ENCODE peak calls at places on chromosome 2, in four cellular contexts. O is body of pancreas, W is transverse colon, B is upper lobe of left lung. Q is an unnamed sample.

GRCh38 chr2:205763708-205764501 is 81.6 kb downstream of the NRP2 start:
- DNase-seq in W (peak; percentile 72), B (no peak), O (peak; percentile 58), Q (no peak)

GRCh38 chr2:227799202-227799601 is 14.4 kb upstream of the CCL20 start:
- DNase-seq in B (no peak), O (no peak), W (peak; percentile 55), Q (no peak)

GRCh38 chr2:12437144-12437543 is 279.6 kb upstream of the TRIB2 start:
- DNase-seq in W (no peak), O (no peak), B (no peak), Q (no peak)

GRCh38 chr2:60818272-60818671 is 62.2 kb downstream of the PAPOLG start:
- DNase-seq in W (no peak), B (no peak), O (no peak), Q (no peak)

GRCh38 chr2:232609607-232610006 is 23.8 kb upstream of the EFHD1 start:
- DNase-seq in B (no peak), W (no peak), O (no peak), Q (no peak)

GRCh38 chr2:73259704-73260337 is 24.5 kb downstream of the FBXO41 start:
- DNase-seq in W (no peak), B (no peak), O (no peak), Q (no peak)

GRCh38 chr2:109528811-109529501 is 84.8 kb downstream of the SEPTIN10 start:
- DNase-seq in O (no peak), B (peak; percentile 20), W (no peak), Q (no peak)

GRCh38 chr2:217338306-217338916 is 478.5 kb upstream of the TNP1 start:
- DNase-seq in W (no peak), O (no peak), B (no peak), Q (no peak)

GRCh38 chr2:20650412-20650879 is 452 bp downstream of the HS1BP3 start:
- DNase-seq in B (peak; percentile 35), O (no peak), W (peak; percentile 35), Q (no peak)

GRCh38 chr2:39902103-39902502 is 123.0 kb upstream of the THUMPD2 start:
- DNase-seq in B (no peak), W (no peak), O (no peak), Q (no peak)

GRCh38 chr2:24456610-24457556 is 34.2 kb upstream of the NCOA1 start:
- DNase-seq in B (peak; percentile 62), W (peak; percentile 54), O (no peak), Q (peak; percentile 9)

GRCh38 chr2:149101818-149102217 is 63.3 kb downstream of the LYPD6B start:
- DNase-seq in B (no peak), O (no peak), W (no peak), Q (no peak)

GRCh38 chr2:104583791-104584190 is 270.1 kb upstream of the POU3F3 start:
- DNase-seq in B (no peak), O (no peak), W (no peak), Q (no peak)

GRCh38 chr2:10977003-10977402 is 65.3 kb downstream of the KCNF1 start:
- DNase-seq in O (no peak), B (no peak), W (no peak), Q (no peak)

GRCh38 chr2:75525434-75526308 is 35.1 kb downstream of the EVA1A start:
- DNase-seq in B (no peak), O (no peak), W (no peak), Q (no peak)

GRCh38 chr2:7527165-7527722 is 610.0 kb downstream of the RNF144A start:
- DNase-seq in B (no peak), O (no peak), W (no peak), Q (no peak)

GRCh38 chr2:85729825-85730510 is 23.8 kb upstream of the ATOH8 start:
- DNase-seq in W (no peak), O (no peak), B (no peak), Q (no peak)

GRCh38 chr2:40123746-40124145 is 328.1 kb downstream of the SLC8A1 start:
- DNase-seq in W (no peak), O (no peak), B (no peak), Q (no peak)

GRCh38 chr2:64641585-64641984 is 12.1 kb downstream of the SERTAD2 start:
- DNase-seq in B (no peak), O (no peak), W (no peak), Q (no peak)

GRCh38 chr2:64645014-64645418 is 8.7 kb downstream of the SERTAD2 start:
- DNase-seq in W (peak; percentile 63), B (peak; percentile 76), O (peak; percentile 53), Q (peak; percentile 57)

GRCh38 chr2:64646007-64646880 is 7.5 kb downstream of the SERTAD2 start:
- DNase-seq in O (peak; percentile 87), W (peak; percentile 92), B (peak; percentile 92), Q (peak; percentile 85)

GRCh38 chr2:64643838-64644219 is 9.9 kb downstream of the SERTAD2 start:
- DNase-seq in W (no peak), B (no peak), O (no peak), Q (no peak)

GRCh38 chr2:64644240-64645013 is 9.3 kb downstream of the SERTAD2 start:
- DNase-seq in W (peak; percentile 72), B (peak; percentile 89), O (peak; percentile 50), Q (peak; percentile 53)
- TF ChIP-seq POLR2A in W (peak; percentile 71), B (peak; percentile 72), O (peak; percentile 74), Q (peak; percentile 44)

GRCh38 chr2:36360063-36360462 is 4.5 kb downstream of the CRIM1 start:
- DNase-seq in W (no peak), O (no peak), B (no peak), Q (no peak)

GRCh38 chr2:36357506-36358316 is 2.1 kb downstream of the CRIM1 start:
- DNase-seq in O (no peak), B (peak; percentile 33), W (peak; percentile 57), Q (peak; percentile 30)

GRCh38 chr2:36356990-36357505 is 1.5 kb downstream of the CRIM1 start:
- DNase-seq in B (no peak), W (peak; percentile 37), O (no peak), Q (no peak)

GRCh38 chr2:36359006-36359580 is 3.5 kb downstream of the CRIM1 start:
- DNase-seq in O (no peak), B (no peak), W (no peak), Q (no peak)

GRCh38 chr2:36358317-36358659 is 2.7 kb downstream of the CRIM1 start:
- DNase-seq in B (no peak), W (no peak), O (no peak), Q (no peak)
- TF ChIP-seq POLR2A in B (no peak), W (no peak), O (no peak), Q (no peak)

DNA sequence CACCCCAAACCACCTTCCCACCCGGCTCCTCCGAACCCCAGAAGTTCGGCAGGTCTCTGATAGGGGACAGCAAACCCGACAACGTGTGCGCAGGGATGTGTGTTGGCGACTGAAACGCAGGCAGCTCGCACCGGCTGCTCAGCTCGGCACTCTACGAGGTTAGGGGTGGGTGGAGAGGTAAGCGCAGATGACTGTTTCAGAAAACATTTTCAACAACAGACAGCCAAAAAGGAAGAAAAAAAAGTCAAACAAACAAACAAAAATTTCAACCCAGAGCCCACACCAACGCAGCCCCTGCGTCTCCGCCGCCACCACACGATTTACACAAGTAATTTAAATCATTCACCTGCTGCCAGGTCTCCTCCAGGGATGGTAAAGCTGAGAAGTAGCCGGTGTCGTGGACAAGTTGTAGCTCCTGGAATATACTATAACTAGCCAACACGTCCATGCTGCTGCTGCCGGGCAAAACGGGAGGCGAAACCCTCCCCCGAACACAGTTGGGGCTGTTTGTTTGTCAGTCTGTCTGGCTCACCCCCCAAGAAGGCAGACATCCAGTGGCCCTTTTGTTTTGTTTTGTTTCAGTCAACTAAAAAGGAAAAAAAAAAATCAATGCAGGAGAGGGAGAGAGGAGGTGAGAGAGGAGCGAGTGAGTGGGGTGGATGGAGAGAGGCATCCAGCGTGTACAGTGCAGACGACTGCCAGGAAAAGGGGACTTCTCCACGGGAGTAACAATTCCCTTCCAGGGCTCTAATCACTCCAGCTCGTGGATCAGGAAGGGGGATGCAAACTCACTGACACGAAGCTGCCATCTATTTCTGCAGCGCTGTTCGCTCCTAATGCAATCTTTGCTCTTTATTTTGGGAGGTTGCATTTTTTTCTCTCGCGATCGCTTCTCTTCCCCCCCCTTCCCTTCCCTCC is at the start of gene KLF7:
- DNase-seq in W (peak; percentile 45), B (peak; percentile 54), O (peak; percentile 51), Q (peak; percentile 46)
- TF ChIP-seq POLR2A in W (peak; percentile 4), B (peak; percentile 18), O (peak; percentile 57), Q (no peak)

GRCh38 chr2:157839822-157840221 is 36.3 kb downstream of the ACVR1 start:
- DNase-seq in O (no peak), W (no peak), B (no peak), Q (no peak)

GRCh38 chr2:157840568-157841156 is 35.5 kb downstream of the ACVR1 start:
- DNase-seq in B (peak; percentile 68), O (peak; percentile 73), W (no peak), Q (no peak)

GRCh38 chr2:157837851-157838441 is 38.2 kb downstream of the ACVR1 start:
- DNase-seq in O (peak; percentile 44), W (peak; percentile 14), B (no peak), Q (peak; percentile 61)

GRCh38 chr2:157839162-157839801 is 36.8 kb downstream of the ACVR1 start:
- DNase-seq in O (no peak), B (no peak), W (no peak), Q (no peak)

GRCh38 chr2:157838442-157839161 is 37.5 kb downstream of the ACVR1 start:
- DNase-seq in B (peak; percentile 65), W (peak; percentile 44), O (peak; percentile 69), Q (peak; percentile 39)
- TF ChIP-seq POLR2A in B (no peak), W (no peak), O (peak; percentile 19), Q (no peak)

GRCh38 chr2:226758886-226759660 is 40.5 kb downstream of the IRS1 start:
- DNase-seq in W (no peak), O (no peak), B (no peak), Q (no peak)
- TF ChIP-seq POLR2A in W (no peak), O (no peak), B (no peak), Q (no peak)

DNA sequence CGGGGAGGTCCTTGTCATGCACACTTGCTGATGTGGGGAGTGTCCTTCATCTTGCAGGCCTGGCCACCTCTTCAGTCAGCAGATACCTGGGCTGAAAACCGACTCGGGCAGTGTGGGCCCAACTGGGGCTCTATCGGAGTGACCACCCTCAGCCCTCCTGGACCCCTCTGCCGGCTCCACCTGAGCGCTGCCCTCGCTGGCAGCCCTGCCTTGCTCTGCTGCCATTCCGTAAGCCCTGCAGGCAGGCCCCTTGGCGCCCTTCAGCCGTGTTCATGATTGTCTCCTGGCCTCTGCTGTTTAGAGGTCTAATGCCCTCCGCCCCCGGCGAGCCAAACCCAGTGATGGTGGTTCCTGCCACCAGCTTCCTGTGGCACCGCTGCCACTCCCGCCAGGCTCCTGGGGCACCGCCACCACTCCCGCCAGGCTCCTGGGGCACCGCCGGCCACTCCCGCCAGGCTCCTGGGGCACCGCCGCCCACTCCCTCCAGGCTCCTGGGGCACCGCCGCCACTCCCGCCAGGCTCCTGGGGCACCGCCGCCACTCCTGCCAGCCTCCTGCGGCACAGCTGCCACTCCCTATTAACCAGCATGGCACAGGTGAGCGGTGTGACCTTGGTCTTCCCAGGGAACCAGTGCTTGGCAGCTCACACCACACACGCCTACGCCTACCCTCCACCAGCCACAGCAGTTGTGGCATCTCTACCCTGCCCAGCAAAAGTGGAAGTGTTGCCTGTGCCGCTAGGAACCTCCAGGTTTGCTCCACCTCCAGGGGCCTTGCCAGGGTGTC is 15.9 kb downstream of the CAPN10 start:
- DNase-seq in B (no peak), O (no peak), W (peak; percentile 9), Q (no peak)
- TF ChIP-seq POLR2A in B (no peak), O (no peak), W (no peak), Q (no peak)

Q was measured in prostate gland.